ENCODE peak calls at places on chromosomes 3 and 15, in six cellular contexts. N is skeletal muscle cell, A is DMS153, B is posterior cingulate gyrus, Q is AG10803, W is heart right ventricle. L is an unnamed sample.

GRCh38 chr3:113697192-113698090 is 999 bp upstream of the USF3 start:
- DNase-seq in A (no peak), W (no peak), N (no peak), B (no peak), Q (peak), L (no peak)

GRCh38 chr15:101689901-101690300 is 34.4 kb downstream of the TARS3 start:
- DNase-seq in B (no peak), A (no peak), N (no peak), Q (no peak), W (no peak), L (no peak)

GRCh38 chr3:60160792-60161175 is 1090.5 kb downstream of the FHIT start:
- DNase-seq in B (no peak), Q (peak), N (no peak), A (no peak), W (no peak), L (no peak)

GRCh38 chr3:128541246-128541645 is 48.2 kb upstream of the GATA2 start:
- DNase-seq in N (no peak), A (no peak), W (no peak), B (no peak), Q (no peak), L (no peak)

GRCh38 chr15:52394020-52394608 is 98.5 kb upstream of the MYO5C start:
- DNase-seq in B (no peak), W (no peak), Q (no peak), A (no peak), N (no peak), L (no peak)

GRCh38 chr3:159854500-159855124 is 134.0 kb upstream of the IL12A start:
- DNase-seq in W (no peak), N (peak), B (no peak), A (no peak), Q (peak), L (no peak)

GRCh38 chr15:99138491-99138982 is 33.7 kb downstream of the SYNM start:
- DNase-seq in W (no peak), B (no peak), N (no peak), Q (no peak), A (no peak), L (no peak)

GRCh38 chr3:103393395-103394186 is 958.8 kb downstream of the ZPLD1 start:
- DNase-seq in W (no peak), A (no peak), B (no peak), N (peak), Q (peak), L (no peak)

GRCh38 chr3:192130534-192131132 is 596.7 kb downstream of the FGF12 start:
- DNase-seq in A (no peak), B (peak), Q (peak), W (no peak), N (peak), L (peak)

GRCh38 chr3:87332789-87333188 is 56.4 kb upstream of the POU1F1 start:
- DNase-seq in N (no peak), Q (no peak), B (no peak), W (no peak), A (no peak), L (no peak)

GRCh38 chr3:148079370-148079769 is 618.3 kb upstream of the AGTR1 start:
- DNase-seq in W (no peak), N (no peak), Q (peak), A (no peak), B (peak), L (no peak)

GRCh38 chr15:35693286-35693685 is 147.3 kb upstream of the DPH6 start:
- DNase-seq in A (no peak), N (no peak), B (no peak), W (no peak), Q (no peak), L (no peak)

GRCh38 chr3:172226831-172227230 is 187.5 kb downstream of the FNDC3B start:
- DNase-seq in N (no peak), Q (no peak), B (no peak), W (no peak), A (no peak), L (no peak)

GRCh38 chr3:196315821-196316220 is 2.2 kb downstream of the DYNLT2B start:
- DNase-seq in A (no peak), W (no peak), B (no peak), Q (no peak), N (no peak), L (no peak)

GRCh38 chr15:66860844-66861243 is 158.8 kb downstream of the SMAD6 start:
- DNase-seq in N (no peak), Q (peak), B (no peak), A (no peak), W (no peak), L (no peak)

GRCh38 chr3:37937156-37937555 is 53.4 kb upstream of the VILL start:
- DNase-seq in Q (no peak), N (no peak), A (no peak), B (no peak), W (no peak), L (no peak)

GRCh38 chr3:51099794-51100542 is 285.1 kb upstream of the MANF start:
- DNase-seq in A (peak), Q (peak), N (no peak), B (no peak), W (no peak), L (peak)

GRCh38 chr3:114745322-114746240 is 401.5 kb downstream of the ZBTB20 start:
- DNase-seq in A (no peak), B (no peak), Q (peak), N (peak), W (no peak), L (peak)

GRCh38 chr15:67833504-67834248 is 6.2 kb downstream of the RNU6-1 start:
- DNase-seq in A (no peak), Q (no peak), W (no peak), B (no peak), N (no peak), L (peak)

GRCh38 chr15:89178307-89178977 is 42.9 kb downstream of the RLBP1 start:
- DNase-seq in A (no peak), B (no peak), Q (no peak), W (no peak), N (no peak), L (no peak)

GRCh38 chr15:94125698-94126097 is 105.7 kb upstream of the MCTP2 start:
- DNase-seq in Q (no peak), B (no peak), A (no peak), N (no peak), W (no peak), L (no peak)

GRCh38 chr3:188241883-188242282 is 87.9 kb downstream of the LPP start:
- DNase-seq in B (no peak), W (no peak), A (no peak), N (peak), Q (peak), L (no peak)

GRCh38 chr3:94716326-94717018 is 653.6 kb downstream of the NSUN3 start:
- DNase-seq in A (no peak), Q (no peak), W (no peak), N (no peak), B (no peak), L (no peak)

L was measured in NCI-H748 treated with DMSO at 0.1 percent for 48 hours.